ENCODE peak calls at places on chromosomes 12 and 14, in seven cellular contexts. B, C, G, Z, T, U and I are unnamed samples.

GRCh38 chr14:95265106-95266094 is 54.3 kb downstream of the CLMN start:
- DNase-seq in B (peak), C (peak), G (peak), Z (no peak), T (peak), U (peak), I (no peak)

GRCh38 chr14:24286996-24287395 is 12.6 kb downstream of the DHRS1 start:
- DNase-seq in B (no peak), C (no peak), G (no peak), Z (no peak), T (no peak), U (no peak), I (no peak)

GRCh38 chr12:53299101-53299453 is 418 bp upstream of the MYG1 start:
- DNase-seq in B (peak), C (peak), G (no peak), Z (no peak), T (peak), U (no peak), I (no peak)

GRCh38 chr12:82025462-82025861 is 266.3 kb upstream of the PPFIA2 start:
- DNase-seq in B (no peak), C (no peak), G (no peak), Z (no peak), T (no peak), U (no peak), I (no peak)

GRCh38 chr12:124623344-124623885 is 56.0 kb upstream of the NCOR2 start:
- DNase-seq in B (no peak), C (no peak), G (no peak), Z (no peak), T (no peak), U (no peak), I (no peak)

GRCh38 chr12:94987806-94988205 is 15.7 kb downstream of the NDUFA12 start:
- DNase-seq in B (no peak), C (no peak), G (no peak), Z (no peak), T (no peak), U (no peak), I (no peak)

GRCh38 chr12:3216726-3217682 is 139.8 kb downstream of the TSPAN9 start:
- DNase-seq in B (no peak), C (peak), G (no peak), Z (no peak), T (no peak), U (no peak), I (no peak)

GRCh38 chr12:46556105-46556559 is 183.6 kb upstream of the SLC38A2 start:
- DNase-seq in B (peak), C (peak), G (no peak), Z (no peak), T (no peak), U (no peak), I (no peak)

GRCh38 chr14:78737606-78738005 is 567.4 kb downstream of the NRXN3 start:
- DNase-seq in B (no peak), C (no peak), G (no peak), Z (no peak), T (no peak), U (no peak), I (no peak)

GRCh38 chr14:24334431-24335271 is at the start of gene ADCY4:
- DNase-seq in B (no peak), C (no peak), G (no peak), Z (peak), T (peak), U (no peak), I (peak)

GRCh38 chr12:65355461-65355860 is 77.0 kb downstream of the MSRB3 start:
- DNase-seq in B (no peak), C (no peak), G (no peak), Z (no peak), T (no peak), U (no peak), I (no peak)

DNA sequence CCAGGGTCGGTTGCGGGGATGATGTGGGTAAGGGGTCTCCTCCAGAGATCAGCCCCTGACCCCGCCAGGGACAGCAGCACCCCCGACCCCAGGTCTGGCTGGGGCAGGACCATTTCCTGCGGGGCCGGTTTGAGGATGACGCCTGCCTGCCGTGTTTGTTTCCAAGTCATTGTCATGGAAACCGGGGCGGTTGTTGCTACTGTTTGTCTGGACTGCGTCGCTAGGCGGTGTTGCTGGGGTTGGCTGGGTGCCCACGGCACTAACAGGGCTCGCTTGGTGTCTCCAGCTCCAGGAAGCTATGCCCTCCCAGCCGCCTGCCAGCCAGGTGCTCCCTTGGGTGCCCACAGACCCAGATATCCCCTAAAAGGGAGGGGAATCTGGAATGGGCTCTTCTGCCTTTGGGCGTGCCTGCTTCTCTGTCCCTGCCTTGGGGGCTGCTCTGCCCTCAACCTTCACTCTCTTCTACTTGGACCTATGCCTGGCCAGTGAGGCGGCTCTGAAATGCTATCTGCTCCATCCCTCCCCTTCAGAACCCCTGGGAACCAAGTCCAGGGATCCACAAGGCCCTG is 4.7 kb upstream of the CRIP1 start:
- DNase-seq in B (peak), C (peak), G (peak), Z (peak), T (peak), U (no peak), I (peak)
- TF ChIP-seq POLR2AphosphoS5 in B (no peak), C (peak), G (peak), Z (no peak), T (no peak), U (no peak), I (no peak)

GRCh38 chr12:47943492-47944359 is 19.7 kb upstream of the TMEM106C start:
- DNase-seq in B (peak), C (peak), G (peak), Z (no peak), T (no peak), U (no peak), I (no peak)
- TF ChIP-seq POLR2AphosphoS5 in B (no peak), C (no peak), G (peak), Z (no peak), T (no peak), U (no peak), I (no peak)

DNA sequence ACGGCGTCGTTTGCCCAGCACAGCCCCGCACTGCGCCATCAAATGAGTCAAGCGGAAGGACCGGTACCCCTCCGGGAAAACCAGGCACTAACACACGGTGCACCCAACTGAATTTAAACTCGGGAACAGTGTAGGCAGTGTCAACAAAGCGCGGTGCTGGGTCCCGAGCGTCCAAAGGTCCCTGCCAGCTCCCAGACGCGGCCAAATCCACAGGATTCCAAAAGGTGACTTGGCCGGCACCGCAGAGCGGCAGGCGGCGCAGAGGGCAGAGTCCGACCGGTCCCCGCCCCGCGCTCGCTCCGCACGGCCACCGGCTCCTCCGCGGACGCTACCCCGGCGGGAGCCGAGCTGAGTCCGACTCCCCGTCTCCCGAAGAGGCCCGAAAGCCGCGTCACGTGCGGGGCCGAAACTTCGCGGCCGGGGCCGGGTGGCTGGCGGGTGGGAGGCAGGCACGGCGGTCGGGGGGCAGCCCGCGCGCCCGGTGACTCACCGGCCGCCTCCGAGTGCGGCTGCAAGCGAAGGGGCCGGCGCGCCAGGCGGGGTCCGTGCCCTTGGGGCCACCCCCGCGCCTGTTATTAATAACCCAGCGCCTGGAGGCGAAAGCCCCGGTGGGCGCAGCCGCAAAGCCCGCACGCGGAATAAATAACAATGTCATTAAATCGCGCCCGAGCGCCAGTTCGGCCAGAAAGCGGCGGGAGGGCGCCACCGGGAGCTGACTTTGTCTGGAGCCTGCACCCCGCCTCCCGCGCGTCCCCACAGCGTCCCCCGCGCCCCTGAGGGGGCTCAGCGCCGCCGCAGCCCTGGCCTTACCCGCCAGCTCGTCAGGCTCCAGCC is 823 bp downstream of the DENND5B start:
- DNase-seq in B (peak), C (peak), G (peak), Z (peak), T (peak), U (no peak), I (no peak)
- TF ChIP-seq POLR2AphosphoS5 in B (peak), C (peak), G (peak), Z (no peak), T (peak), U (no peak), I (no peak)

GRCh38 chr14:52052991-52053390 is 15.9 kb downstream of the NID2 start:
- DNase-seq in B (no peak), C (no peak), G (no peak), Z (no peak), T (no peak), U (no peak), I (no peak)

GRCh38 chr14:52051251-52051650 is 17.6 kb downstream of the NID2 start:
- DNase-seq in B (no peak), C (no peak), G (no peak), Z (no peak), T (no peak), U (no peak), I (no peak)

GRCh38 chr14:52054678-52055077 is 14.2 kb downstream of the NID2 start:
- DNase-seq in B (no peak), C (no peak), G (no peak), Z (no peak), T (no peak), U (no peak), I (no peak)

GRCh38 chr14:52051861-52052260 is 17.0 kb downstream of the NID2 start:
- DNase-seq in B (no peak), C (no peak), G (no peak), Z (no peak), T (no peak), U (no peak), I (no peak)

DNA sequence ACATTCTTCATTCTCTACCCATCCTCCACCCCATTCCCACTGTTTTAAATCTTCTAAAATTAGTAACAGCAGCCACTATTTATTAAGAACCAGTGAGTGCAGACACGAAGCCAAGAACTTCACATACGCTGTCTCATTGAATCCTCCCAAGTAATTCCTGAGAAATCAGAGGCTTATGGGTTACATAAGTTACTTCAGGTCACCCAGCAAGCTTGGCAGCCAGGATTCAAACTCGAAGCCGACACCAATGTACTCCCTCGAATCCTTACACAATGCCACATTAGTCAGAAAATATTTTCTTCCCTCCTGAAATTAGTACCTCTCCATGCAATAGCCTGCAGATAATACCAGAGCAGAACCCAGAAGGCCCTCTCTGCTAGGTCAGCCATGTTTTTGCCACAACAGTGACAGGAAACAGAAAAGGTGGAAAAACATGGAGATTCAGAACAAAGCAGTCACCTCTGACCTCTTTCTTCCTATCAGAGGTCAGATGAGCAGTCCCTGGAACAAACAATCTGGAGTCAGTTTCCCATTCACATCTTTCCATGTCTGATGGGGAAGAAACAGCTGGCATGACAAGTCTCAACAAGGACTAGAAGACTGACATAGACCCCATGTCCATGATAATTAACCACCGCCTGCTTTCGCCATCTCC is 16.4 kb downstream of the NID2 start:
- DNase-seq in B (no peak), C (no peak), G (no peak), Z (no peak), T (no peak), U (no peak), I (no peak)
- TF ChIP-seq POLR2AphosphoS5 in B (no peak), C (no peak), G (no peak), Z (no peak), T (no peak), U (peak), I (no peak)

GRCh38 chr12:120091371-120092090 is 25.0 kb downstream of the RAB35 start:
- DNase-seq in B (no peak), C (no peak), G (no peak), Z (no peak), T (no peak), U (no peak), I (no peak)
- TF ChIP-seq POLR2AphosphoS5 in B (no peak), C (no peak), G (no peak), Z (no peak), T (no peak), U (no peak), I (no peak)

GRCh38 chr14:103113774-103114173 is 9.5 kb upstream of the TNFAIP2 start:
- DNase-seq in B (no peak), C (no peak), G (no peak), Z (no peak), T (no peak), U (no peak), I (no peak)
- TF ChIP-seq POLR2AphosphoS5 in B (no peak), C (no peak), G (no peak), Z (no peak), T (no peak), U (no peak), I (no peak)